ENCODE peak calls at places on chromosomes 7 and 10, in four cellular contexts. H, K, U and F are unnamed samples.

GRCh38 chr10:96516337-96516736 is 2.6 kb upstream of the TLL2 start:
- DNase-seq in H (no peak), K (no peak), U (no peak), F (no peak)

GRCh38 chr10:117419921-117420320 is 44.7 kb upstream of the PDZD8 start:
- DNase-seq in H (no peak), K (no peak), U (no peak), F (no peak)

GRCh38 chr7:103988468-103989199 is 824 bp downstream of the RELN start:
- DNase-seq in H (no peak), K (no peak), U (no peak), F (no peak)

GRCh38 chr7:38777609-38778008 is 131.4 kb downstream of the VPS41 start:
- DNase-seq in H (no peak), K (no peak), U (no peak), F (no peak)

GRCh38 chr7:80453699-80454340 is 58.0 kb downstream of the GNAT3 start:
- DNase-seq in H (no peak), K (no peak), U (peak; percentile 19), F (no peak)

GRCh38 chr7:2576742-2577491 is 18.1 kb downstream of the IQCE start:
- DNase-seq in H (no peak), K (no peak), U (no peak), F (no peak)

GRCh38 chr7:31603076-31603475 is 83.9 kb upstream of the PPP1R17 start:
- DNase-seq in H (no peak), K (no peak), U (no peak), F (no peak)

GRCh38 chr7:28879105-28879504 is 79.0 kb downstream of the TRIL start:
- DNase-seq in H (no peak), K (no peak), U (no peak), F (no peak)

DNA sequence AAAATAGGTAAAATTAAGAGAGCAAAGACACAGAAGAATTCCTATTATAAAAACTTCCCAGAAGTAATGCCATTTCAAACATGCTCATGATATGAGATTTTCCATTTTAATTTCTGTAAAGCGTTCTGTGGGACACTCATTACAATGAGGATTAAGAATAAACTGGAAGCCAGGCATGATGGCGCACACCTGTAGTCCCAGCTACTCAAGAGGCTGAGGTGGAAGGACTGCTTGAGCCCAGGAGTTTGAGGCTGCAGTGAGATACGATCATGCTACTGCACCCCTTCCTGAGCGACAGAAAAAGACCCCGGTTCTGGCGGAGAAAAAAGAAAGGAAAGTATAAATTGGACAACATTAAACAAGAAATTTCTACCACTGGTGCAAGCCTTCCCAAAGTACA is 1.5 kb downstream of the DNA2 start:
- DNase-seq in H (no peak), K (no peak), U (no peak), F (no peak)
- H3K9me3 ChIP-seq in H (no peaks in the 10 kb centered on the region), K (no peaks in the 10 kb centered on the region), U (no peaks in the 10 kb centered on the region), F (no peaks in the 10 kb centered on the region)

DNA sequence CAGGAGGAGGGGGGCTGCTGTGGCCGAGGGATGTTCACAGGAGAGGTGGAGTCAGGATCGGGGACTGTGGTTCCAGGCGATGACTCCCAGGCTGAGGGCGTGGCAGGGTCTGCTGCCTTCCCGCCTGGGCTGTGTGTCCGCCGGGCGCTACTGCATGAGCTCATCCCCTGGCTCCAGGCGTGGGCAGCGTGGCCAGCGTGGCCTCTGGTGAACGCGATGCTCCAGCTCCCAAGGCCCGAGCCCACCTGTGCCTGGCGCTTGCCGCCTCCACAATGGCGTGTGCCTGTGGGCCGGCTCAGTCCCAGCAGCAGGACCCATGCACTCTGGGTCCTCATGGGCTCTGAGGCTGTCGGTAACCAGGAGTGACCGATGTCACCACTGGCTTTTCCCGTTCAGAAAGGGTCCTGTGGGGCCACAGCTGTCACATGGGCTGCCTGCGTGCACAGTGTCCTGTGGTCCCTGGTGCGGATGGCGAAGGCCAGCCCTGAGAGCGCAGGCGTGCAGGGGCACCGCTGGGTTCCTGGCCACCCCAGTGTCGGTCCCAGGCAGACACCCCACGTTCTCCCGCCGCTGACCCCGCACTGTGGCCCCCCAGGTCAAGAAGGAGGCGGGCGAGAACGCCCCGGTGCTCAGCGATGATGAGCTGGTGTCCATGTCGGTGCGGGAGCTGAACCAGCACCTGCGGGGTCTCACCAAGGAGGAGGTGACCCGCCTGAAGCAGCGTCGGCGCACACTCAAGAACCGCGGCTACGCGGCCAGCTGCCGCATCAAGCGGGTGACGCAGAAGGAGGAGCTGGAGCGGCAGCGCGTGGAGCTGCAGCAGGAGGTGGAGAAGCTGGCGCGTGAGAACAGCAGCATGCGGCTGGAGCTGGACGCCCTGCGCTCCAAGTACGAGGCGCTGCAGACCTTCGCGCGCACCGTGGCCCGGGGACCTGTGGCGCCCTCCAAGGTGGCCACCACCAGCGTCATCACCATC is 9.1 kb downstream of the MAFK start:
- DNase-seq in H (no peak), K (no peak), U (no peak), F (no peak)
- H3K4me1 ChIP-seq in H (peaks cover 35% of the 10 kb centered on the region), K (peaks cover 37% of the 10 kb centered on the region), U (peaks cover 26% of the 10 kb centered on the region), F (peaks cover 50% of the 10 kb centered on the region)

GRCh38 chr10:73789659-73790055 is 4.3 kb downstream of the ZSWIM8 start:
- DNase-seq in H (no peak), K (no peak), U (no peak), F (no peak)

GRCh38 chr10:73788864-73789658 is 3.7 kb downstream of the ZSWIM8 start:
- DNase-seq in H (no peak), K (no peak), U (no peak), F (no peak)

GRCh38 chr10:73793456-73793855 is 8.1 kb downstream of the ZSWIM8 start:
- DNase-seq in H (no peak), K (no peak), U (no peak), F (no peak)

GRCh38 chr10:73790886-73791625 is 5.7 kb downstream of the ZSWIM8 start:
- DNase-seq in H (no peak), K (no peak), U (no peak), F (no peak)

DNA sequence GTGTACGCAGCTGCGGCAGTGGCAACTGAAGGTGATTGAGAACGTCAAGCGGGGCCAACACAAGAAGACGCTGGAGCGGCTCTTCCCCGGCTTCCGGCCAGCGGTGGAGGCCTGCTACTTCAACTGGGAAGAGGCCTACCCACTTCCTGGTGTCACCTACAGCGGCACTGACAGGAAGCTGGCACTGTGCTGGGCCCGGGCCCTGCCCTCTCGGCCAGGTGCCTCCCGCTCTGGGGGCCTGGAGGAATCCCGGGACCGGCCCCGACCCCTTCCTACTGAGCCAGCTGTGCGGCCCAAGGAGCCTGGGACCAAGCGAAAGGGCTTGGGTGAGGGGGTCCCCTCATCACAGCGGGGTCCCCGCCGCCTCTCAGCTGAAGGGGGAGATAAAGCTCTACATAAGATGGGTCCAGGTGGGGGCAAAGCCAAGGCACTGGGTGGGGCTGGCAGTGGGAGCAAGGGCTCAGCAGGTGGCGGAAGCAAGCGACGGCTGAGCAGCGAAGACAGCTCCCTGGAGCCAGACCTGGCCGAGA is 6.5 kb downstream of the ZSWIM8 start:
- DNase-seq in H (no peak), K (no peak), U (no peak), F (no peak)
- TF ChIP-seq POLR2A in H (no peak), K (no peak), U (no peak), F (no peak)

GRCh38 chr7:319267-319661 is 29.3 kb downstream of the FOXL3 start:
- DNase-seq in H (no peak), K (no peak), U (no peak), F (no peak)
- H3K9me3 ChIP-seq in H (no peaks in the 10 kb centered on the region), K (no peaks in the 10 kb centered on the region), U (peaks cover 5% of the 10 kb centered on the region), F (no peaks in the 10 kb centered on the region)

GRCh38 chr7:27734583-27734982 is 5.4 kb upstream of the TAX1BP1 start:
- DNase-seq in H (no peak), K (no peak), U (no peak), F (no peak)

GRCh38 chr7:27737591-27737990 is 2.4 kb upstream of the TAX1BP1 start:
- DNase-seq in H (no peak), K (no peak), U (no peak), F (peak; percentile 34)

GRCh38 chr7:27739301-27739913 is 555 bp upstream of the TAX1BP1 start:
- DNase-seq in H (no peak), K (no peak), U (no peak), F (no peak)

GRCh38 chr7:27737178-27737577 is 2.8 kb upstream of the TAX1BP1 start:
- DNase-seq in H (no peak), K (no peak), U (no peak), F (no peak)

GRCh38 chr7:27735165-27735564 is 4.8 kb upstream of the TAX1BP1 start:
- DNase-seq in H (no peak), K (no peak), U (no peak), F (no peak)
- H3K4me1 ChIP-seq in H (peaks cover 4% of the 10 kb centered on the region), K (peaks cover 49% of the 10 kb centered on the region), U (peaks cover 2% of the 10 kb centered on the region), F (peaks cover 46% of the 10 kb centered on the region)

DNA sequence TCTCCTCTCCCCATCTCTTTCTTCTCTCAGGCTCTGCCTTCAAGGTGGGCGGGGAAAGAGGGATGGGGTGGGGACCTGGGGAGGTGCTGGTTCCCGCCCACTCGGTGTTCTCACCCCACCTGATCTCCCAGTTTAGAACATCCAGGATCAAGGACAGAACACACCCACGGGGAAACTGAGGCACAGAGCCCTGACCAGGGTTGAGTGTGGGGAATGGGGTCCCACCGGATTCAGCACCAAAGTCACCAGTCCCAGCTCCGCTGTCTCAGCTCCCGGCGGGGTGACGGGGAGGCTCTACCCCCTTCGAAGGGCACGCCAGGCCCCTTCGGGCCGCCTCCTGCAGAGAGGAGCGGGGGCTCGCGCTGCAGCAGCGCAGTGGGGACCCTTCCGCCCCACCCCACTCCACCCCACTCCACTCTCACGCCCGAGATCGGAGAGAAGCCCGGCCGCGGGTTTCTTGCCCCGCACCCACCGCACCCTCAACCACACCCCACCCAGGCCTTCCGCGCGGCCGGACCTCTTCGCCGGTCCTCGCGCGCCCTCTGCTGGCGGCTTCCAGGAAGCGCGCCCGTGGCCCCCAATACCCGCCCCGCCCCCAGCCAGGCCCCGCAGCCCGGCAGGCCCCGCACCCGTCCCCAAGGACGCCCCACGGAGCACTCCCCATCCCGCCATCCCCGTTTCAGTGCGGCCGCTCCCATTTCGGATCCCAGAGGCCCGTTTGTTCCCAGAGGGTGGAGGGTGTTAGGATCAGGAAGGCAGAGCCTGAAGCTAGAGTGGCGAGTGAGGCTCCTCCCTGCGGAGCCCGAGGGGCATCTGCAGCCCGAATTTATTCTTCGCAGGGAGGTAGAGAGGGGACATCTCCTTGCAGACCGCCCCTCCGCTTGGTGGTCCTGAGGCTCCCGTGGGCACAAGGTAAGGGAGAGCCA is 18.0 kb downstream of the POLL start:
- DNase-seq in H (peak; percentile 71), K (peak; percentile 87), U (peak; percentile 65), F (peak; percentile 77)
- TF ChIP-seq POLR2A in H (no peak), K (no peak), U (peak; percentile 11), F (no peak)

DNA sequence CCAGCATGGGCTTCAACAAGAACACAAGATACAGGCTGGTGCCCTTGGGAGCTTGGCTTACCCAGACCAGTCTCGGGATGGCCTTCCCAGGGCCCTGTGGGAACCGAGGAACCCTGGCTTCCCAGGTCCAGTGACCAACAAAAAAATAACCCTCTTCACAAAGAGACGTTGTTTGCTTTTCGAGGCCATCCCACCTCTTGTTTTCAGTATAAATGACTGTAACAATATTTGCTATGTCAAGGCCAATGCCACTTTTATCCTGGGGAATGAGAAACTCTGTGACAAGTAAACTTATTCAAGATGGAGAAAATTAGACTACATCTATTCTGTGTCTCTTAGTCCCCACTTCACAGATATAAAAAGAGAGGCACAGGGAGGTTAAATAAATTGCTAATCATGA is 138.8 kb downstream of the PRPF18 start:
- DNase-seq in H (no peak), K (no peak), U (no peak), F (no peak)
- H3K9me3 ChIP-seq in H (no peaks in the 10 kb centered on the region), K (no peaks in the 10 kb centered on the region), U (no peaks in the 10 kb centered on the region), F (no peaks in the 10 kb centered on the region)